ENCODE peak calls at places on chromosomes 16 and 17, in nine cellular contexts. One of them, this sample, is unnamed.

GRCh38 chr16:56424791-56425438 is 430 bp downstream of the AMFR start:
- DNase-seq in tibial artery: peak; percentile 76
- DNase-seq in vagina: no peak
- DNase-seq in heart right ventricle: peak; percentile 17
- DNase-seq in CD4-positive, CD25-positive, alpha-beta regulatory T cell: peak; percentile 46
- DNase-seq in ovary: peak; percentile 78
- DNase-seq in thyroid gland: peak; percentile 20
- DNase-seq in fibroblast of lung: peak; percentile 6
- DNase-seq in effector memory CD4-positive, alpha-beta T cell: peak; percentile 2
- DNase-seq in this sample: peak; percentile 47

GRCh38 chr16:27778926-27779570 is 229.1 kb downstream of the KATNIP start:
- DNase-seq in ovary: no peak
- DNase-seq in tibial artery: no peak
- DNase-seq in fibroblast of lung: no peak
- DNase-seq in vagina: no peak
- DNase-seq in effector memory CD4-positive, alpha-beta T cell: no peak
- DNase-seq in thyroid gland: no peak
- DNase-seq in heart right ventricle: no peak
- DNase-seq in CD4-positive, CD25-positive, alpha-beta regulatory T cell: no peak
- DNase-seq in this sample: no peak

GRCh38 chr16:67055712-67056487 is 27.0 kb downstream of the CBFB start:
- DNase-seq in vagina: no peak
- DNase-seq in ovary: no peak
- DNase-seq in thyroid gland: no peak
- DNase-seq in fibroblast of lung: peak; percentile 89
- DNase-seq in CD4-positive, CD25-positive, alpha-beta regulatory T cell: no peak
- DNase-seq in tibial artery: no peak
- DNase-seq in effector memory CD4-positive, alpha-beta T cell: no peak
- DNase-seq in heart right ventricle: no peak
- DNase-seq in this sample: no peak

GRCh38 chr17:67998466-67998865 is 2.2 kb upstream of the C17orf58 start:
- DNase-seq in CD4-positive, CD25-positive, alpha-beta regulatory T cell: no peak
- DNase-seq in effector memory CD4-positive, alpha-beta T cell: no peak
- DNase-seq in fibroblast of lung: no peak
- DNase-seq in heart right ventricle: no peak
- DNase-seq in ovary: no peak
- DNase-seq in thyroid gland: no peak
- DNase-seq in tibial artery: no peak
- DNase-seq in vagina: no peak
- DNase-seq in this sample: no peak

GRCh38 chr17:17467720-17468119 is 9.1 kb upstream of the MED9 start:
- DNase-seq in fibroblast of lung: no peak
- DNase-seq in thyroid gland: no peak
- DNase-seq in heart right ventricle: no peak
- DNase-seq in ovary: no peak
- DNase-seq in tibial artery: no peak
- DNase-seq in vagina: no peak
- DNase-seq in effector memory CD4-positive, alpha-beta T cell: no peak
- DNase-seq in CD4-positive, CD25-positive, alpha-beta regulatory T cell: no peak
- DNase-seq in this sample: no peak

GRCh38 chr17:72614871-72615626 is 477.4 kb downstream of the SLC39A11 start:
- DNase-seq in tibial artery: no peak
- DNase-seq in heart right ventricle: no peak
- DNase-seq in vagina: no peak
- DNase-seq in effector memory CD4-positive, alpha-beta T cell: no peak
- DNase-seq in ovary: no peak
- DNase-seq in CD4-positive, CD25-positive, alpha-beta regulatory T cell: no peak
- DNase-seq in thyroid gland: no peak
- DNase-seq in fibroblast of lung: peak; percentile 39
- DNase-seq in this sample: peak; percentile 65

GRCh38 chr16:68760671-68761275 is 23.7 kb downstream of the CDH1 start:
- DNase-seq in ovary: no peak
- DNase-seq in heart right ventricle: no peak
- DNase-seq in tibial artery: no peak
- DNase-seq in thyroid gland: no peak
- DNase-seq in effector memory CD4-positive, alpha-beta T cell: no peak
- DNase-seq in CD4-positive, CD25-positive, alpha-beta regulatory T cell: no peak
- DNase-seq in vagina: no peak
- DNase-seq in fibroblast of lung: no peak
- DNase-seq in this sample: peak; percentile 46

GRCh38 chr17:49371178-49371834 is 9.3 kb upstream of the ZNF652 start:
- DNase-seq in effector memory CD4-positive, alpha-beta T cell: no peak
- DNase-seq in vagina: no peak
- DNase-seq in fibroblast of lung: no peak
- DNase-seq in heart right ventricle: no peak
- DNase-seq in tibial artery: no peak
- DNase-seq in CD4-positive, CD25-positive, alpha-beta regulatory T cell: no peak
- DNase-seq in ovary: no peak
- DNase-seq in thyroid gland: no peak
- DNase-seq in this sample: no peak

GRCh38 chr17:48630925-48631692 is 5.0 kb upstream of the HOXB9 start:
- DNase-seq in fibroblast of lung: no peak
- DNase-seq in vagina: no peak
- DNase-seq in thyroid gland: no peak
- DNase-seq in effector memory CD4-positive, alpha-beta T cell: no peak
- DNase-seq in heart right ventricle: no peak
- DNase-seq in ovary: no peak
- DNase-seq in tibial artery: no peak
- DNase-seq in CD4-positive, CD25-positive, alpha-beta regulatory T cell: no peak
- DNase-seq in this sample: no peak

GRCh38 chr16:1712791-1713261 is 6.8 kb downstream of the MAPK8IP3 start:
- DNase-seq in thyroid gland: peak; percentile 15
- DNase-seq in ovary: no peak
- DNase-seq in fibroblast of lung: peak; percentile 30
- DNase-seq in tibial artery: no peak
- DNase-seq in vagina: no peak
- DNase-seq in CD4-positive, CD25-positive, alpha-beta regulatory T cell: no peak
- DNase-seq in heart right ventricle: no peak
- DNase-seq in effector memory CD4-positive, alpha-beta T cell: no peak
- DNase-seq in this sample: no peak

GRCh38 chr17:61683466-61683865 is 92.4 kb upstream of the NACA2 start:
- DNase-seq in thyroid gland: no peak
- DNase-seq in vagina: no peak
- DNase-seq in tibial artery: no peak
- DNase-seq in heart right ventricle: no peak
- DNase-seq in fibroblast of lung: no peak
- DNase-seq in ovary: no peak
- DNase-seq in CD4-positive, CD25-positive, alpha-beta regulatory T cell: no peak
- DNase-seq in effector memory CD4-positive, alpha-beta T cell: no peak
- DNase-seq in this sample: no peak

GRCh38 chr16:49268667-49269066 is 13.0 kb downstream of the CBLN1 start:
- DNase-seq in ovary: no peak
- DNase-seq in tibial artery: no peak
- DNase-seq in thyroid gland: no peak
- DNase-seq in CD4-positive, CD25-positive, alpha-beta regulatory T cell: no peak
- DNase-seq in vagina: no peak
- DNase-seq in effector memory CD4-positive, alpha-beta T cell: no peak
- DNase-seq in fibroblast of lung: no peak
- DNase-seq in heart right ventricle: no peak
- DNase-seq in this sample: no peak

DNA sequence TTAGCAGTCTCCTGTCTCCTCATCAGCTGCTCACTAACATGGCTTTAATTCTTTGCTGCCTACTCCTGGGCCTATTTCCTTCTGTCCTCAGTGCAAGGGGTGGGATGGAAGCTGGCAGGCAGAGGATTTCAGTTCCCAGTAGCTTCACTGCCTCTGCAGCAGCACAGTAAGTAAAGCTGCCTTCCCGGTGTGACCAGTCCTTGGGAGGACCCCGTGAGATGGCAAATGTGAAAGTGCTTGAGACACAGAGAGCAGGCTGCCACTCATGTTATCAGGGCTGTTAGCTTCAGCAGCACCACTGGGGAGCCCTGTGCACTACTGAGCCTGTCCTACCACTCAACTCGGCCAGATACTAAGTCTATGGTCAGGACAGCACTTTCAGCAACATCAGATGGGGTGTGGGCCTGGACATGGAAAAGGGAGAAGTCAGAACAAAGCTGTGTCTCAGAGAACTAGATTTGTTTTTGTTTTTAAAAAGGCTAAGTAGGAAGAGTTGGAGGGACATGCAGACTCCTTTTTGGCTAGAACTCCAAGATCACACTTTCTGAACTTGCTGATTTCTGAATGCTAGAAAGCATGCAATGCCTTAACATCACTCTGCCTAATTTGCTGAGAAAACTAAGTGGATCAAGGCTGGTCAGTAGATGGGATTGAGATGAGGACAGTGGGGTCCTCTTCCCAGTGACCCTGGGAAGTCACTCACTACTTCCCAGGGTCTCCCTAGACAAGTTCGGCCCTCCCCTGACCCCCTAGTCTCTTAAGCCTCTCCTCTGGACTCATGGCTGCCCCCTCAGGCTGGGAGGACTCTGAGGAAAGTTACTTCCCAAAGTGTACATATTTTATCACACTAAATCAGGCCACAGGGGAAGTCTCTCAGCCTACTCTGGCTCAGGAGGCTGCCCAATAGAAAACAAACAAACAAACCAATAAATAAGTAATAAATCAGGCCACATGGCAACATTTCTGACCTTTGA is 1.1 kb downstream of the ACSF2 start:
- DNase-seq in tibial artery: no peak
- DNase-seq in fibroblast of lung: peak; percentile 35
- DNase-seq in heart right ventricle: peak; percentile 20
- DNase-seq in thyroid gland: peak; percentile 77
- DNase-seq in ovary: peak; percentile 35
- DNase-seq in effector memory CD4-positive, alpha-beta T cell: no peak
- DNase-seq in CD4-positive, CD25-positive, alpha-beta regulatory T cell: no peak
- DNase-seq in vagina: no peak
- DNase-seq in this sample: no peak
- H3K27ac ChIP-seq in tibial artery: peak overlapping the region; percentile 81
- H3K27ac ChIP-seq in fibroblast of lung: peak overlapping the region; percentile 22
- H3K27ac ChIP-seq in heart right ventricle: no peak overlapping the region
- H3K27ac ChIP-seq in thyroid gland: peak overlapping the region; percentile 87
- H3K27ac ChIP-seq in ovary: peak overlapping the region; percentile 56
- H3K27ac ChIP-seq in effector memory CD4-positive, alpha-beta T cell: peak overlapping the region; percentile 57
- H3K27ac ChIP-seq in CD4-positive, CD25-positive, alpha-beta regulatory T cell: peak overlapping the region; percentile 68
- H3K27ac ChIP-seq in vagina: peak overlapping the region; percentile 89
- H3K27ac ChIP-seq in this sample: peak overlapping the region; percentile 75

GRCh38 chr16:88533381-88533831 is 36.8 kb upstream of the ZC3H18 start:
- DNase-seq in tibial artery: no peak
- DNase-seq in CD4-positive, CD25-positive, alpha-beta regulatory T cell: no peak
- DNase-seq in vagina: no peak
- DNase-seq in fibroblast of lung: peak; percentile 50
- DNase-seq in heart right ventricle: no peak
- DNase-seq in thyroid gland: peak; percentile 42
- DNase-seq in ovary: peak; percentile 74
- DNase-seq in effector memory CD4-positive, alpha-beta T cell: no peak
- DNase-seq in this sample: no peak
- H3K4me3 ChIP-seq in tibial artery: peak overlapping the region; percentile 66
- H3K4me3 ChIP-seq in CD4-positive, CD25-positive, alpha-beta regulatory T cell: no peak overlapping the region
- H3K4me3 ChIP-seq in vagina: peak overlapping the region; percentile 97
- H3K4me3 ChIP-seq in fibroblast of lung: no peak overlapping the region
- H3K4me3 ChIP-seq in heart right ventricle: peak overlapping the region; percentile 38
- H3K4me3 ChIP-seq in thyroid gland: no peak overlapping the region
- H3K4me3 ChIP-seq in ovary: peak overlapping the region; percentile 65
- H3K4me3 ChIP-seq in effector memory CD4-positive, alpha-beta T cell: no peak overlapping the region
- H3K4me3 ChIP-seq in this sample: no peak overlapping the region

GRCh38 chr16:17260271-17260849 is 210.4 kb downstream of the XYLT1 start:
- DNase-seq in tibial artery: no peak
- DNase-seq in effector memory CD4-positive, alpha-beta T cell: no peak
- DNase-seq in heart right ventricle: no peak
- DNase-seq in ovary: no peak
- DNase-seq in thyroid gland: no peak
- DNase-seq in vagina: no peak
- DNase-seq in fibroblast of lung: no peak
- DNase-seq in CD4-positive, CD25-positive, alpha-beta regulatory T cell: no peak
- DNase-seq in this sample: no peak

GRCh38 chr16:17257426-17257825 is 213.3 kb downstream of the XYLT1 start:
- DNase-seq in fibroblast of lung: no peak
- DNase-seq in effector memory CD4-positive, alpha-beta T cell: no peak
- DNase-seq in heart right ventricle: no peak
- DNase-seq in CD4-positive, CD25-positive, alpha-beta regulatory T cell: no peak
- DNase-seq in ovary: no peak
- DNase-seq in vagina: no peak
- DNase-seq in thyroid gland: no peak
- DNase-seq in tibial artery: no peak
- DNase-seq in this sample: no peak

GRCh38 chr16:17259751-17260270 is 210.9 kb downstream of the XYLT1 start:
- DNase-seq in CD4-positive, CD25-positive, alpha-beta regulatory T cell: no peak
- DNase-seq in fibroblast of lung: peak; percentile 28
- DNase-seq in vagina: no peak
- DNase-seq in tibial artery: no peak
- DNase-seq in thyroid gland: no peak
- DNase-seq in heart right ventricle: no peak
- DNase-seq in ovary: no peak
- DNase-seq in effector memory CD4-positive, alpha-beta T cell: no peak
- DNase-seq in this sample: no peak

GRCh38 chr16:17258077-17258599 is 212.6 kb downstream of the XYLT1 start:
- DNase-seq in thyroid gland: no peak
- DNase-seq in CD4-positive, CD25-positive, alpha-beta regulatory T cell: no peak
- DNase-seq in tibial artery: no peak
- DNase-seq in effector memory CD4-positive, alpha-beta T cell: no peak
- DNase-seq in vagina: no peak
- DNase-seq in heart right ventricle: no peak
- DNase-seq in fibroblast of lung: no peak
- DNase-seq in ovary: no peak
- DNase-seq in this sample: no peak

GRCh38 chr16:17258848-17259713 is 211.7 kb downstream of the XYLT1 start:
- DNase-seq in ovary: no peak
- DNase-seq in effector memory CD4-positive, alpha-beta T cell: no peak
- DNase-seq in tibial artery: peak; percentile 73
- DNase-seq in vagina: no peak
- DNase-seq in fibroblast of lung: no peak
- DNase-seq in CD4-positive, CD25-positive, alpha-beta regulatory T cell: no peak
- DNase-seq in thyroid gland: no peak
- DNase-seq in heart right ventricle: no peak
- DNase-seq in this sample: no peak
- H3K4me1 ChIP-seq in ovary: no peaks in the 10 kb centered on the region
- H3K4me1 ChIP-seq in effector memory CD4-positive, alpha-beta T cell: no peaks in the 10 kb centered on the region
- H3K4me1 ChIP-seq in tibial artery: no peaks in the 10 kb centered on the region
- H3K4me1 ChIP-seq in vagina: peaks cover 11% of the 10 kb centered on the region
- H3K4me1 ChIP-seq in fibroblast of lung: no peaks in the 10 kb centered on the region
- H3K4me1 ChIP-seq in CD4-positive, CD25-positive, alpha-beta regulatory T cell: no peaks in the 10 kb centered on the region
- H3K4me1 ChIP-seq in thyroid gland: no peaks in the 10 kb centered on the region
- H3K4me1 ChIP-seq in heart right ventricle: peaks cover 17% of the 10 kb centered on the region
- H3K4me1 ChIP-seq in this sample: no peaks in the 10 kb centered on the region

DNA sequence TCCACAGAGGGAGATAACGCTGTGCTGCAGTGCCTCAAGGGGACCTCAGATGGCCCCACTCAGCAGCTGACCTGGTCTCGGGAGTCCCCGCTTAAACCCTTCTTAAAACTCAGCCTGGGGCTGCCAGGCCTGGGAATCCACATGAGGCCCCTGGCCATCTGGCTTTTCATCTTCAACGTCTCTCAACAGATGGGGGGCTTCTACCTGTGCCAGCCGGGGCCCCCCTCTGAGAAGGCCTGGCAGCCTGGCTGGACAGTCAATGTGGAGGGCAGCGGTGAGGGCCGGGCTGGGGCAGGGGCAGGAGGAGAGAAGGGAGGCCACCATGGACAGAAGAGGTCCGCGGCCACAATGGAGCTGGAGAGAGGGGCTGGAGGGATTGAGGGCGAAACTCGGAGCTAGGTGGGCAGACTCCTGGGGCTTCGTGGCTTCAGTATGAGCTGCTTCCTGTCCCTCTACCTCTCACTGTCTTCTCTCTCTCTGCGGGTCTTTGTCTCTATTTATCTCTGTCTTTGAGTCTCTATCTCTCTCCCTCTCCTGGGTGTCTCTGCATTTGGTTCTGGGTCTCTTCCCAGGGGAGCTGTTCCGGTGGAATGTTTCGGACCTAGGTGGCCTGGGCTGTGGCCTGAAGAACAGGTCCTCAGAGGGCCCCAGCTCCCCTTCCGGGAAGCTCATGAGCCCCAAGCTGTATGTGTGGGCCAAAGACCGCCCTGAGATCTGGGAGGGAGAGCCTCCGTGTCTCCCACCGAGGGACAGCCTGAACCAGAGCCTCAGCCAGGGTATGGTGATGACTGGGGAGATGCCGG is 769 bp downstream of the CD19 start:
- DNase-seq in ovary: no peak
- DNase-seq in CD4-positive, CD25-positive, alpha-beta regulatory T cell: no peak
- DNase-seq in vagina: no peak
- DNase-seq in fibroblast of lung: no peak
- DNase-seq in tibial artery: no peak
- DNase-seq in effector memory CD4-positive, alpha-beta T cell: no peak
- DNase-seq in thyroid gland: no peak
- DNase-seq in heart right ventricle: no peak
- DNase-seq in this sample: peak; percentile 61
- H3K27ac ChIP-seq in ovary: no peak overlapping the region
- H3K27ac ChIP-seq in CD4-positive, CD25-positive, alpha-beta regulatory T cell: no peak overlapping the region
- H3K27ac ChIP-seq in vagina: no peak overlapping the region
- H3K27ac ChIP-seq in fibroblast of lung: no peak overlapping the region
- H3K27ac ChIP-seq in tibial artery: no peak overlapping the region
- H3K27ac ChIP-seq in effector memory CD4-positive, alpha-beta T cell: no peak overlapping the region
- H3K27ac ChIP-seq in thyroid gland: no peak overlapping the region
- H3K27ac ChIP-seq in heart right ventricle: no peak overlapping the region
- H3K27ac ChIP-seq in this sample: no peak overlapping the region

This sample was measured in pancreas.